ENCODE peak calls at places on chromosomes 7 and 10, in six cellular contexts. X, D, P, Q, V and K are unnamed samples.

GRCh38 chr7:101012931-101013330 is 7.0 kb upstream of the MUC17 start:
- DNase-seq in D (no peak), X (no peak), V (no peak), P (no peak), Q (no peak), K (no peak)

GRCh38 chr7:157751351-157751750 is 414.5 kb downstream of the DNAJB6 start:
- DNase-seq in D (no peak), X (no peak), Q (no peak), P (no peak), V (no peak), K (no peak)

GRCh38 chr10:36391405-36391804 is 734.0 kb upstream of the ANKRD30A start:
- DNase-seq in Q (no peak), X (no peak), D (no peak), V (no peak), P (no peak), K (no peak)

GRCh38 chr10:31789555-31789954 is 139.1 kb downstream of the ARHGAP12 start:
- DNase-seq in P (no peak), X (no peak), D (no peak), Q (no peak), V (peak; percentile 23), K (no peak)

GRCh38 chr7:1936006-1936310 is 265.9 kb downstream of the ELFN1 start:
- DNase-seq in V (no peak), Q (no peak), D (no peak), X (no peak), P (no peak), K (no peak)

GRCh38 chr7:107663196-107663595 is 2.6 kb downstream of the SLC26A4 start:
- DNase-seq in D (no peak), P (no peak), Q (no peak), X (no peak), V (no peak), K (no peak)

GRCh38 chr7:33616752-33617151 is 288.6 kb upstream of the BMPER start:
- DNase-seq in X (no peak), P (no peak), D (no peak), V (no peak), Q (no peak), K (no peak)

GRCh38 chr10:23171232-23171876 is 20.8 kb upstream of the PTF1A start:
- DNase-seq in P (peak; percentile 68), D (peak; percentile 23), Q (no peak), V (no peak), X (no peak), K (peak; percentile 64)

GRCh38 chr7:2182461-2182860 is 50.3 kb downstream of the MAD1L1 start:
- DNase-seq in X (no peak), Q (no peak), D (no peak), V (no peak), P (no peak), K (no peak)

GRCh38 chr7:73918926-73919693 is 58.2 kb downstream of the TMEM270 start:
- DNase-seq in X (no peak), D (no peak), V (no peak), P (no peak), Q (no peak), K (no peak)

GRCh38 chr10:43417950-43418768 is 9.2 kb upstream of the HNRNPF start:
- DNase-seq in X (no peak), Q (no peak), V (peak; percentile 50), D (peak; percentile 76), P (no peak), K (peak; percentile 73)

GRCh38 chr10:4334076-4334475 is 491.9 kb upstream of the AKR1E2 start:
- DNase-seq in Q (no peak), X (no peak), P (no peak), V (no peak), D (no peak), K (no peak)

GRCh38 chr7:2967238-2967637 is 76.4 kb downstream of the CARD11 start:
- DNase-seq in Q (no peak), D (peak; percentile 4), V (no peak), P (no peak), X (peak; percentile 23), K (no peak)

GRCh38 chr7:46909601-46910051 is 672.3 kb downstream of the TNS3 start:
- DNase-seq in V (no peak), D (no peak), X (no peak), P (peak; percentile 93), Q (no peak), K (no peak)

GRCh38 chr7:57403601-57404342 is 46.2 kb upstream of the ZNF716 start:
- DNase-seq in D (no peak), Q (no peak), P (no peak), X (peak; percentile 72), V (no peak), K (no peak)

GRCh38 chr10:28796606-28797512 is 119.5 kb downstream of the BAMBI start:
- DNase-seq in Q (no peak), D (no peak), P (peak; percentile 0), V (no peak), X (peak; percentile 62), K (peak; percentile 10)

GRCh38 chr7:102093599-102094001 is 193.1 kb upstream of the SH2B2 start:
- DNase-seq in V (no peak), D (no peak), Q (no peak), P (no peak), X (no peak), K (no peak)

GRCh38 chr10:102342958-102343357 is 52.5 kb upstream of the NFKB2 start:
- DNase-seq in Q (no peak), V (no peak), D (no peak), P (peak; percentile 92), X (no peak), K (no peak)

GRCh38 chr10:125329056-125329455 is 168.7 kb upstream of the CTBP2 start:
- DNase-seq in Q (no peak), P (no peak), D (no peak), V (no peak), X (no peak), K (no peak)

GRCh38 chr7:114865564-114865963 is 56.3 kb upstream of the MDFIC start:
- DNase-seq in X (peak; percentile 67), D (peak; percentile 80), Q (peak; percentile 17), V (peak; percentile 42), P (peak; percentile 71), K (peak; percentile 74)

GRCh38 chr7:27112960-27113949 is 10.8 kb upstream of the HOXA2 start:
- DNase-seq in V (no peak), P (no peak), Q (no peak), X (peak; percentile 80), D (no peak), K (peak; percentile 97)

GRCh38 chr7:127504715-127505114 is 80.7 kb downstream of the GCC1 start:
- DNase-seq in X (peak; percentile 58), P (peak; percentile 34), D (peak; percentile 42), V (no peak), Q (no peak), K (peak; percentile 25)

GRCh38 chr7:93559624-93560491 is 14.7 kb downstream of the CALCR start:
- DNase-seq in V (no peak), Q (no peak), P (no peak), X (no peak), D (no peak), K (no peak)

GRCh38 chr10:10824611-10825148 is 193.0 kb upstream of the CELF2 start:
- DNase-seq in Q (peak; percentile 58), P (peak; percentile 90), D (no peak), X (no peak), V (no peak), K (peak; percentile 79)

GRCh38 chr7:117283371-117283770 is 39.5 kb downstream of the WNT2 start:
- DNase-seq in V (no peak), D (no peak), X (no peak), P (peak; percentile 94), Q (no peak), K (peak; percentile 55)

GRCh38 chr7:17580141-17580540 is 281.7 kb downstream of the AHR start:
- DNase-seq in V (no peak), D (no peak), X (no peak), P (peak; percentile 96), Q (no peak), K (no peak)

GRCh38 chr10:62690703-62691102 is 113.8 kb upstream of the ADO start:
- DNase-seq in X (no peak), P (no peak), Q (no peak), D (peak; percentile 18), V (peak; percentile 59), K (no peak)

GRCh38 chr7:157932498-157933218 is 595.9 kb downstream of the DNAJB6 start:
- DNase-seq in X (no peak), V (no peak), Q (no peak), P (peak; percentile 41), D (peak; percentile 31), K (no peak)

GRCh38 chr7:2609001-2609411 is 22.8 kb upstream of the TTYH3 start:
- DNase-seq in Q (no peak), V (no peak), D (peak; percentile 54), P (peak; percentile 31), X (no peak), K (peak; percentile 78)

GRCh38 chr10:63549810-63550209 is 28.6 kb downstream of the REEP3 start:
- DNase-seq in P (no peak), X (no peak), D (no peak), V (no peak), Q (no peak), K (no peak)

GRCh38 chr10:67017218-67017617 is 91.4 kb downstream of the LRRTM3 start:
- DNase-seq in D (no peak), Q (no peak), X (no peak), V (no peak), P (no peak), K (no peak)